ENCODE peak calls at places on chromosomes 12 and 14, in eight cellular contexts. Q is right lobe of liver; L is fibroblast of lung; S is Peyer's patch; N is tibial artery; W is CD4-positive, CD25-positive, alpha-beta regulatory T cell; O is CD4-positive, alpha-beta memory T cell; J is cardiac muscle cell. H is an unnamed sample. For H3K4me1, the result is how much of the 10 kb centered on the place peaks cover.

GRCh38 chr12:50620050-50620974 is 115.5 kb downstream of the DIP2B start:
- DNase-seq in Q (no peak), W (no peak), J (peak), L (peak), N (no peak), O (no peak), S (no peak), H (no peak)

GRCh38 chr12:124109760-124110159 is 136.7 kb downstream of the ZNF664 start:
- DNase-seq in O (no peak), J (no peak), S (no peak), N (no peak), L (no peak), Q (no peak), W (no peak), H (no peak)

GRCh38 chr12:111905502-111905901 is 63.5 kb downstream of the MAPKAPK5 start:
- DNase-seq in S (no peak), N (no peak), W (no peak), O (no peak), Q (no peak), L (no peak), J (no peak), H (no peak)

GRCh38 chr14:52692248-52692962 is 3.0 kb downstream of the ERO1A start:
- DNase-seq in J (no peak), Q (no peak), L (peak), S (no peak), W (no peak), N (no peak), O (peak), H (no peak)

GRCh38 chr12:96578526-96579125 is 89.2 kb downstream of the CFAP54 start:
- DNase-seq in N (no peak), O (peak), L (peak), J (peak), S (no peak), Q (no peak), W (no peak), H (no peak)

GRCh38 chr12:18718462-18718861 is 19.4 kb downstream of the PLCZ1 start:
- DNase-seq in S (no peak), L (no peak), N (no peak), O (no peak), W (no peak), Q (no peak), J (no peak), H (no peak)

GRCh38 chr12:86042062-86042461 is 168.0 kb downstream of the NTS start:
- DNase-seq in N (no peak), W (no peak), O (no peak), L (no peak), Q (no peak), S (no peak), J (no peak), H (no peak)

GRCh38 chr12:109591041-109591440 is 17.4 kb downstream of the MVK start:
- DNase-seq in J (no peak), L (no peak), O (no peak), N (no peak), W (no peak), Q (no peak), S (no peak), H (peak)

GRCh38 chr14:24327303-24327702 is 7.6 kb downstream of the ADCY4 start:
- DNase-seq in J (no peak), L (no peak), N (no peak), W (no peak), S (no peak), Q (no peak), O (no peak), H (no peak)

GRCh38 chr12:18183141-18183540 is 78.2 kb upstream of the PIK3C2G start:
- DNase-seq in J (no peak), N (no peak), Q (no peak), L (no peak), O (no peak), W (no peak), S (no peak), H (no peak)

GRCh38 chr12:127548123-127548553 is 718.8 kb upstream of the TMEM132C start:
- DNase-seq in N (no peak), O (no peak), Q (no peak), L (peak), W (no peak), S (no peak), J (no peak), H (no peak)

GRCh38 chr14:77985235-77985634 is 184.9 kb upstream of the NRXN3 start:
- DNase-seq in L (peak), N (no peak), W (no peak), Q (no peak), S (no peak), J (no peak), O (no peak), H (no peak)

GRCh38 chr12:94640134-94640928 is 10.0 kb downstream of the TMCC3 start:
- DNase-seq in W (no peak), Q (no peak), J (no peak), O (peak), N (no peak), L (peak), S (no peak), H (peak)

GRCh38 chr14:99354166-99354875 is 82.3 kb upstream of the BCL11B start:
- DNase-seq in O (no peak), J (no peak), S (no peak), L (no peak), Q (no peak), N (no peak), W (no peak), H (no peak)

GRCh38 chr14:60204104-60204842 is 39.1 kb upstream of the DHRS7 start:
- DNase-seq in N (no peak), Q (no peak), L (no peak), J (no peak), S (no peak), O (no peak), W (no peak), H (no peak)

GRCh38 chr14:65723348-65723747 is 310.8 kb downstream of the FUT8 start:
- DNase-seq in J (no peak), O (no peak), N (no peak), W (no peak), S (no peak), L (no peak), Q (no peak), H (no peak)

GRCh38 chr12:115017346-115017745 is 333.4 kb upstream of the TBX3 start:
- DNase-seq in Q (no peak), L (no peak), S (no peak), W (no peak), O (no peak), J (no peak), N (no peak), H (no peak)

GRCh38 chr12:123488539-123489230 is 30.7 kb downstream of the SNRNP35 start:
- DNase-seq in Q (no peak), S (no peak), L (no peak), W (no peak), O (no peak), N (no peak), J (peak), H (peak)

GRCh38 chr12:3921526-3921925 is 48.3 kb upstream of the PARP11 start:
- DNase-seq in N (no peak), W (no peak), J (no peak), L (no peak), Q (no peak), O (no peak), S (no peak), H (no peak)

GRCh38 chr12:68792952-68793351 is 15.0 kb upstream of the MDM2 start:
- DNase-seq in S (no peak), N (no peak), W (peak), Q (no peak), O (no peak), L (no peak), J (no peak), H (no peak)

GRCh38 chr12:131593411-131593810 is 117.5 kb upstream of the SFSWAP start:
- DNase-seq in J (peak), W (no peak), S (no peak), L (no peak), Q (no peak), N (no peak), O (no peak), H (no peak)

GRCh38 chr12:119546340-119546739 is 47.2 kb upstream of the TMEM233 start:
- DNase-seq in L (no peak), O (no peak), J (no peak), S (no peak), N (no peak), Q (no peak), W (no peak), H (no peak)

GRCh38 chr12:103160622-103161021 is 203.1 kb downstream of the ASCL1 start:
- DNase-seq in L (no peak), W (no peak), Q (no peak), O (no peak), S (no peak), J (no peak), N (no peak), H (no peak)

GRCh38 chr12:48053883-48054282 is 49.6 kb upstream of the COL2A1 start:
- DNase-seq in L (no peak), O (no peak), Q (no peak), N (no peak), W (no peak), S (no peak), J (no peak), H (no peak)

GRCh38 chr12:48054955-48055821 is 50.7 kb downstream of the SENP1 start:
- DNase-seq in N (no peak), L (no peak), O (no peak), J (no peak), W (no peak), Q (no peak), S (no peak), H (no peak)

GRCh38 chr12:48050174-48050573 is 45.9 kb upstream of the COL2A1 start:
- DNase-seq in S (no peak), O (no peak), W (no peak), L (no peak), J (no peak), N (no peak), Q (no peak), H (no peak)

GRCh38 chr12:48051681-48052080 is 47.4 kb upstream of the COL2A1 start:
- DNase-seq in L (no peak), S (no peak), N (no peak), J (no peak), O (no peak), Q (no peak), W (no peak), H (no peak)

GRCh38 chr12:48053122-48053521 is 48.8 kb upstream of the COL2A1 start:
- DNase-seq in L (no peak), W (no peak), O (no peak), S (no peak), J (no peak), N (no peak), Q (no peak), H (no peak)
- H3K27ac ChIP-seq in L (no peak), W (no peak), O (no peak), S (no peak), J (no peak), N (no peak), Q (no peak), H (no peak)

GRCh38 chr12:45191239-45191638 is 24.7 kb upstream of the ANO6 start:
- DNase-seq in Q (no peak), J (no peak), L (peak), N (no peak), W (no peak), O (no peak), S (no peak), H (no peak)

GRCh38 chr12:45192707-45193106 is 23.2 kb upstream of the ANO6 start:
- DNase-seq in J (no peak), L (no peak), W (no peak), S (no peak), N (no peak), O (no peak), Q (no peak), H (no peak)

GRCh38 chr12:45186762-45187161 is 29.1 kb upstream of the ANO6 start:
- DNase-seq in N (no peak), J (no peak), O (no peak), Q (no peak), W (no peak), S (no peak), L (no peak), H (no peak)

GRCh38 chr12:45189766-45190403 is 26.0 kb upstream of the ANO6 start:
- DNase-seq in O (no peak), S (no peak), J (no peak), W (no peak), L (no peak), N (no peak), Q (no peak), H (no peak)

DNA sequence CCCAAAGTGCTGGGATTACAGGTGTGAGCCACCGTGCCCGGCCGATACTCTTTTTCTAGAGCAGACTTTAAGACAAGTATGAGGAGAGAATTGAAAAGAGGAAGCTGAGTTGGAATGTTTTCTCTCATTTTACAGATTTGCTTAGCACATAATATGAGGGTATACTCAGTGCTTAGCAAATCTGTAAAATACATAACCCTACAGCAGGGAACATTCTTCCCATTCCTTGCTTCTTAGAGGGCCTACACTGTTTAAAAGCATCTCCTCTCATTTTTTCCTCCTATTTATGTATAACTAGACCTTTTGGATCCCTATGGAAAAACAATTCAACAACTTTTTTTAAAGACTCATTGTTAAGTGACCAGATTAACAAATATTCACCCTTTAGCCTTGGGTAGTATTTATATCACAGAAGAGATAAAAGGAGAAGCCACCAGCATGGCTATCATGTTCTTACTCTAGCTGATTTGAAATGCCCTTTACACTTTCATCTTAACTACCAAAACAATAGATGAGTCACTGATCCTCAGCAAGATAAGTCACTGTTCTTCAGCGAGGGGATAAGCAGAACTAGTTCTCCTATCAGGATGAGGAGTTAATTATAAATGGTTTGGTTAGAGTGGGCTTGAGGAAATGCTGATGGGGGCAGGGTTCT is 23.7 kb upstream of the ANO6 start:
- DNase-seq in L (peak), W (no peak), J (no peak), S (no peak), Q (no peak), O (no peak), N (no peak), H (no peak)
- H3K4me1 ChIP-seq in L (under half), W (under half), J (under half), S (under half), Q (under half), O (under half), N (under half), H (under half)

GRCh38 chr12:101924647-101925046 is 47.3 kb downstream of the DRAM1 start:
- DNase-seq in S (no peak), O (no peak), N (no peak), L (no peak), W (no peak), Q (no peak), J (no peak), H (no peak)
- H3K27ac ChIP-seq in S (peak), O (no peak), N (peak), L (peak), W (no peak), Q (no peak), J (no peak), H (peak)

DNA sequence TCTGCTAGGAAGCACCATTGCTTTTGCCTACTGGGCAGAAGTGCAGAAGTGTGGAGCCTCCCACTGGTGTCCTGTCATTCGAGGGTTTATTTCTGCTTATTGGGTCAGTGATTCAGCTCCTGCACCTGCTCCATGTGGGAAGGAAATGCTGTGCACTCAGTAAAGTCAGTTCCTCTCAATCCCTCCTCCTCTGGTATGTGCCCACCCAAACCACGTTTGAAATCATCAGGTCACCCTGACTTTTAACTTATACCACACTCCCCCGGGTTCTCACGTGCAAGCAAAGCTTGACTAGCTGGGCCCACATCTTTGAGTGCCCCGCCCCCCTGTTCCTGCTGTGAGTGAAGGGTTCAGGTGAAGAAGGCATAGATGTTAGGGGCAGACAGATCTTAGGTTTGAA is 223.8 kb downstream of the CHST11 start:
- DNase-seq in O (no peak), Q (no peak), S (no peak), N (no peak), W (no peak), L (no peak), J (no peak), H (no peak)
- H3K4me1 ChIP-seq in O (half or more), Q (under half), S (under half), N (under half), W (half or more), L (under half), J (under half), H (under half)

GRCh38 chr14:95222151-95222631 is 64.9 kb upstream of the DICER1 start:
- DNase-seq in W (no peak), N (no peak), S (no peak), O (no peak), J (no peak), L (peak), Q (no peak), H (no peak)
- H3K27ac ChIP-seq in W (no peak), N (no peak), S (no peak), O (no peak), J (no peak), L (no peak), Q (peak), H (peak)

GRCh38 chr14:73762375-73762822 is 48.2 kb upstream of the PNMA1 start:
- DNase-seq in L (no peak), N (no peak), J (no peak), O (peak), Q (no peak), S (peak), W (peak), H (no peak)

GRCh38 chr14:73760598-73761586 is 46.7 kb upstream of the PNMA1 start:
- DNase-seq in L (no peak), S (no peak), N (no peak), Q (no peak), O (peak), W (no peak), J (no peak), H (no peak)

GRCh38 chr14:73763396-73763795 is 49.2 kb upstream of the PNMA1 start:
- DNase-seq in N (no peak), S (no peak), Q (peak), O (no peak), J (no peak), L (no peak), W (no peak), H (no peak)

GRCh38 chr14:73759714-73760597 is 45.8 kb upstream of the PNMA1 start:
- DNase-seq in S (peak), W (peak), N (peak), O (peak), L (peak), Q (peak), J (peak), H (peak)

GRCh38 chr14:73761621-73762355 is 47.6 kb upstream of the PNMA1 start:
- DNase-seq in N (no peak), J (no peak), Q (no peak), L (no peak), S (no peak), O (peak), W (no peak), H (no peak)
- H3K4me1 ChIP-seq in N (half or more), J (under half), Q (half or more), L (under half), S (under half), O (half or more), W (half or more), H (half or more)

GRCh38 chr12:25981597-25981996 is 23.1 kb downstream of the RASSF8 start:
- DNase-seq in O (no peak), W (no peak), N (no peak), J (peak), L (no peak), S (no peak), Q (no peak), H (no peak)

GRCh38 chr12:25984759-25985158 is 26.3 kb downstream of the RASSF8 start:
- DNase-seq in L (no peak), J (no peak), Q (no peak), S (no peak), N (no peak), O (no peak), W (no peak), H (no peak)

GRCh38 chr12:25982416-25982815 is 23.9 kb downstream of the RASSF8 start:
- DNase-seq in L (no peak), S (no peak), N (no peak), Q (no peak), J (no peak), O (no peak), W (no peak), H (no peak)

GRCh38 chr12:25985296-25985992 is 27.0 kb downstream of the RASSF8 start:
- DNase-seq in O (no peak), S (no peak), L (no peak), W (no peak), J (no peak), Q (no peak), N (no peak), H (no peak)

GRCh38 chr12:25983625-25984024 is 25.1 kb downstream of the RASSF8 start:
- DNase-seq in W (no peak), S (no peak), L (no peak), Q (no peak), O (no peak), J (no peak), N (no peak), H (no peak)
- H3K27ac ChIP-seq in W (no peak), S (no peak), L (no peak), Q (no peak), O (no peak), J (no peak), N (no peak), H (no peak)

GRCh38 chr14:22382955-22383354 is 206.1 kb downstream of the DAD1 start:
- DNase-seq in O (no peak), W (no peak), L (no peak), J (no peak), S (no peak), Q (no peak), N (no peak), H (no peak)

GRCh38 chr14:22384974-22385526 is 204.0 kb downstream of the DAD1 start:
- DNase-seq in W (no peak), N (no peak), O (peak), S (no peak), Q (no peak), L (no peak), J (no peak), H (no peak)

GRCh38 chr14:22382395-22382794 is 206.6 kb downstream of the DAD1 start:
- DNase-seq in S (no peak), O (no peak), L (no peak), J (no peak), N (no peak), Q (no peak), W (no peak), H (no peak)

GRCh38 chr14:22384167-22384549 is 204.9 kb downstream of the DAD1 start:
- DNase-seq in L (no peak), W (no peak), J (no peak), S (no peak), O (no peak), Q (no peak), N (no peak), H (no peak)

DNA sequence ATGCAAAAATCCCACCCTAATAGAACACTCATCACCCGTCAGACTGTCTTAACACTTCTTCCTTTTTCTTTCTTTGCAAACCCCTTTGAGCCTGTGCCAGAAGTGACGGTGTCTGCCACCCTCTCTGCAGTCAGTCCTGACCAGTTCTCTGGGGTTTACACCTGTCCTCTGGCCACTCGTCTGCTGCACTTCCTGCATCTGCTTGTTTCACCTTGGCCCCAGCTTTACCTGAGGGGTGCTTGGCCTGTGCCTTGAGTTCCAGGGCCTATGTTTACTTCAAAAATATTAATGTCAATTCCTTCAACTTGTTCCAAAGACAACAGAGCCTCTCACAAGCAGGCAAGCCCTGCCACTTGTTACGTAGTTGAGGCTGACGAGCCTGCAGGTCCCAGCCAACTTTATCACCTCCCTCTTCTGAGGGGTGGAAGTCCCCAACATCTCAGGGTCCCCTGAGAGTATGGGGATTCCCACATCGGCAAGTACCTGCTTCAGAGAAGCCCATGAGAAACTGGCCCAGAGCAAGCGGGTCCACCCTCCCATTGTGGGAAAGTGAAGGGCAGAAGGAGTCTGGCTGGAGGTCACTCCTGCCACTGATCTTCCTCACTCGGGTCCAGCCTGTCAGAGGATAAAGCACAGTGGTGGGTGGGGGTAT is 205.4 kb downstream of the DAD1 start:
- DNase-seq in L (no peak), Q (no peak), O (peak), N (no peak), J (no peak), W (no peak), S (peak), H (peak)
- H3K4me1 ChIP-seq in L (under half), Q (under half), O (under half), N (under half), J (under half), W (under half), S (under half), H (under half)

GRCh38 chr12:70535896-70536374 is 101.3 kb downstream of the PTPRB start:
- DNase-seq in Q (no peak), N (no peak), S (no peak), J (no peak), W (no peak), O (no peak), L (no peak), H (no peak)
- H3K27ac ChIP-seq in Q (no peak), N (no peak), S (peak), J (no peak), W (no peak), O (no peak), L (no peak), H (peak)

GRCh38 chr14:68606644-68607043 is 186.2 kb downstream of the ZFP36L1 start:
- DNase-seq in W (no peak), Q (no peak), J (no peak), S (no peak), L (no peak), N (no peak), O (no peak), H (no peak)
- H3K4me1 ChIP-seq in W (under half), Q (under half), J (under half), S (under half), L (under half), N (under half), O (under half), H (under half)